ENCODE peak calls at places on chromosomes 6 and 20, in seven cellular contexts. K is left colon, E is putamen, O is pancreas, W is ovary, R is HTR-8/SVneo, Q is G401. F is an unnamed sample.

GRCh38 chr6:79042088-79042798 is 35.8 kb downstream of the PHIP start:
- DNase-seq in Q (no peak), R (no peak), O (no peak), E (no peak), W (no peak), K (no peak), F (no peak)

GRCh38 chr6:113854531-113855499 is 2.3 kb upstream of the MARCKS start:
- DNase-seq in R (peak), W (peak), E (peak), O (peak), Q (peak), K (peak), F (peak)

GRCh38 chr6:161031721-161032495 is 40.3 kb downstream of the MAP3K4 start:
- DNase-seq in K (no peak), Q (no peak), W (no peak), E (no peak), R (no peak), O (no peak), F (no peak)

GRCh38 chr6:138155443-138155842 is 6.3 kb upstream of the ARFGEF3 start:
- DNase-seq in E (no peak), R (no peak), K (no peak), Q (peak), O (no peak), W (no peak), F (no peak)

GRCh38 chr20:49303211-49303610 is 25.4 kb upstream of the ZNFX1 start:
- DNase-seq in W (no peak), O (no peak), Q (no peak), R (no peak), K (no peak), E (no peak), F (no peak)

GRCh38 chr6:160188773-160189172 is 67.2 kb downstream of the SLC22A1 start:
- DNase-seq in O (no peak), K (no peak), E (no peak), R (no peak), Q (no peak), W (no peak), F (no peak)

GRCh38 chr20:51542033-51542893 is at the start of gene NFATC2:
- DNase-seq in W (no peak), R (no peak), K (peak), E (no peak), Q (no peak), O (peak), F (peak)

GRCh38 chr20:16518068-16518783 is 55.0 kb downstream of the KIF16B start:
- DNase-seq in R (peak), K (no peak), W (no peak), Q (peak), E (peak), O (no peak), F (no peak)

GRCh38 chr6:114085206-114085605 is 114.3 kb upstream of the HDAC2 start:
- DNase-seq in Q (no peak), R (no peak), E (no peak), W (no peak), O (no peak), K (no peak), F (no peak)

GRCh38 chr20:25022680-25023079 is 30.1 kb upstream of the APMAP start:
- DNase-seq in W (no peak), Q (no peak), E (no peak), K (peak), O (peak), R (no peak), F (peak)

GRCh38 chr6:54737247-54737646 is 109.3 kb upstream of the FAM83B start:
- DNase-seq in E (no peak), K (no peak), Q (no peak), R (no peak), W (no peak), O (no peak), F (no peak)

GRCh38 chr6:83536034-83536646 is 23.8 kb downstream of the PRSS35 start:
- DNase-seq in Q (no peak), W (peak), E (no peak), K (no peak), O (peak), R (peak), F (no peak)

GRCh38 chr6:16196958-16197576 is 41.3 kb upstream of the GMPR start:
- DNase-seq in O (no peak), R (no peak), K (no peak), W (no peak), Q (no peak), E (no peak), F (no peak)

GRCh38 chr20:18739785-18740184 is 73.8 kb upstream of the SCP2D1 start:
- DNase-seq in R (no peak), W (peak), K (peak), Q (no peak), O (no peak), E (peak), F (no peak)

GRCh38 chr6:90483956-90484355 is 102.9 kb downstream of the MAP3K7 start:
- DNase-seq in O (no peak), R (no peak), Q (no peak), K (no peak), E (no peak), W (no peak), F (no peak)

GRCh38 chr6:134784336-134784735 is 165.6 kb downstream of the ALDH8A1 start:
- DNase-seq in E (no peak), W (no peak), O (no peak), K (no peak), R (no peak), Q (no peak), F (no peak)

GRCh38 chr6:134177236-134177635 is 124.8 kb upstream of the SLC2A12 start:
- DNase-seq in O (no peak), R (no peak), E (no peak), Q (no peak), W (no peak), K (no peak), F (no peak)

GRCh38 chr6:147586044-147586443 is 77.6 kb downstream of the SAMD5 start:
- DNase-seq in K (no peak), W (peak), E (no peak), Q (peak), O (no peak), R (no peak), F (no peak)

GRCh38 chr6:154448448-154449096 is 61.9 kb downstream of the CNKSR3 start:
- DNase-seq in W (no peak), E (no peak), Q (no peak), O (no peak), K (peak), R (peak), F (no peak)

GRCh38 chr20:45953672-45954071 is 18.3 kb downstream of the ZNF335 start:
- DNase-seq in Q (no peak), E (no peak), W (no peak), R (no peak), K (no peak), O (peak), F (no peak)

GRCh38 chr6:149935246-149935645 is 6.6 kb upstream of the ULBP2 start:
- DNase-seq in R (no peak), E (no peak), Q (no peak), W (no peak), O (no peak), K (no peak), F (no peak)

GRCh38 chr6:56637640-56638039 is 5.0 kb downstream of the DST start:
- DNase-seq in W (no peak), Q (peak), K (no peak), R (peak), E (peak), O (no peak), F (no peak)

GRCh38 chr6:128368213-128369000 is 152.0 kb downstream of the PTPRK start:
- DNase-seq in Q (no peak), O (no peak), R (no peak), E (no peak), K (no peak), W (no peak), F (no peak)

GRCh38 chr6:85127696-85128225 is 322.1 kb upstream of the NT5E start:
- DNase-seq in R (no peak), Q (no peak), W (no peak), K (no peak), E (no peak), O (no peak), F (no peak)

GRCh38 chr6:131946404-131946991 is 4.7 kb downstream of the CCN2 start:
- DNase-seq in O (no peak), K (no peak), Q (no peak), E (no peak), W (no peak), R (no peak), F (no peak)

GRCh38 chr6:30897882-30898281 is 10.1 kb upstream of the GTF2H4 start:
- DNase-seq in E (no peak), K (no peak), W (no peak), R (no peak), O (no peak), Q (no peak), F (no peak)

GRCh38 chr20:32252189-32252588 is 25.3 kb upstream of the KIF3B start:
- DNase-seq in K (no peak), W (no peak), E (no peak), O (no peak), Q (no peak), R (no peak), F (no peak)

GRCh38 chr6:166435574-166435973 is 52.8 kb upstream of the MPC1 start:
- DNase-seq in W (no peak), R (no peak), O (no peak), K (no peak), Q (no peak), E (no peak), F (peak)

GRCh38 chr6:134058622-134059366 is 6.4 kb upstream of the SLC2A12 start:
- DNase-seq in Q (no peak), R (no peak), O (no peak), W (no peak), E (no peak), K (no peak), F (no peak)

GRCh38 chr20:6954219-6954618 is 186.7 kb downstream of the BMP2 start:
- DNase-seq in W (no peak), O (no peak), E (no peak), Q (no peak), R (no peak), K (no peak), F (no peak)

GRCh38 chr6:157791461-157791860 is 31.6 kb upstream of the SNX9 start:
- DNase-seq in E (no peak), O (no peak), W (no peak), Q (no peak), R (no peak), K (no peak), F (no peak)

F was measured in sciatic nerve.